ENCODE peak calls at places on chromosomes 2 and 18, in nine cellular contexts. One of them, this sample, is unnamed.

GRCh38 chr2:165462433-165462832 is 7.1 kb upstream of the CSRNP3 start:
- DNase-seq in HepG2: no peak
- DNase-seq in IMR-90: no peak
- DNase-seq in sigmoid colon: no peak
- DNase-seq in A549: no peak
- DNase-seq in GM12878: no peak
- DNase-seq in right lobe of liver: no peak
- DNase-seq in stomach: no peak
- DNase-seq in upper lobe of left lung: no peak
- DNase-seq in this sample: no peak

GRCh38 chr2:121255363-121255762 is 29.6 kb downstream of the TFCP2L1 start:
- DNase-seq in IMR-90: no peak
- DNase-seq in stomach: no peak
- DNase-seq in GM12878: no peak
- DNase-seq in upper lobe of left lung: peak
- DNase-seq in sigmoid colon: peak
- DNase-seq in HepG2: no peak
- DNase-seq in A549: no peak
- DNase-seq in right lobe of liver: no peak
- DNase-seq in this sample: no peak

GRCh38 chr2:196977491-196977890 is 51.0 kb upstream of the PGAP1 start:
- DNase-seq in stomach: no peak
- DNase-seq in IMR-90: peak
- DNase-seq in HepG2: no peak
- DNase-seq in upper lobe of left lung: no peak
- DNase-seq in sigmoid colon: no peak
- DNase-seq in GM12878: no peak
- DNase-seq in A549: no peak
- DNase-seq in right lobe of liver: no peak
- DNase-seq in this sample: no peak

GRCh38 chr2:108588070-108588668 is 53.9 kb downstream of the LIMS1 start:
- DNase-seq in HepG2: no peak
- DNase-seq in right lobe of liver: no peak
- DNase-seq in IMR-90: no peak
- DNase-seq in upper lobe of left lung: peak
- DNase-seq in stomach: peak
- DNase-seq in A549: no peak
- DNase-seq in GM12878: no peak
- DNase-seq in sigmoid colon: no peak
- DNase-seq in this sample: no peak

GRCh38 chr18:24989760-24990547 is 362.0 kb downstream of the ZNF521 start:
- DNase-seq in IMR-90: no peak
- DNase-seq in GM12878: no peak
- DNase-seq in sigmoid colon: no peak
- DNase-seq in stomach: no peak
- DNase-seq in right lobe of liver: no peak
- DNase-seq in HepG2: no peak
- DNase-seq in upper lobe of left lung: no peak
- DNase-seq in A549: no peak
- DNase-seq in this sample: no peak

GRCh38 chr18:39946623-39947061 is 2008.4 kb upstream of the PIK3C3 start:
- DNase-seq in IMR-90: peak
- DNase-seq in right lobe of liver: no peak
- DNase-seq in GM12878: no peak
- DNase-seq in sigmoid colon: no peak
- DNase-seq in HepG2: no peak
- DNase-seq in upper lobe of left lung: peak
- DNase-seq in A549: peak
- DNase-seq in stomach: no peak
- DNase-seq in this sample: no peak

GRCh38 chr18:50125456-50125855 is 69.5 kb downstream of the MYO5B start:
- DNase-seq in HepG2: peak
- DNase-seq in stomach: no peak
- DNase-seq in A549: no peak
- DNase-seq in GM12878: no peak
- DNase-seq in IMR-90: no peak
- DNase-seq in sigmoid colon: no peak
- DNase-seq in upper lobe of left lung: no peak
- DNase-seq in right lobe of liver: no peak
- DNase-seq in this sample: no peak

GRCh38 chr2:179331066-179331465 is 66.4 kb upstream of the SESTD1 start:
- DNase-seq in right lobe of liver: no peak
- DNase-seq in HepG2: no peak
- DNase-seq in GM12878: no peak
- DNase-seq in IMR-90: no peak
- DNase-seq in stomach: no peak
- DNase-seq in sigmoid colon: no peak
- DNase-seq in upper lobe of left lung: no peak
- DNase-seq in A549: no peak
- DNase-seq in this sample: no peak

GRCh38 chr2:129766594-129766993 is 212.9 kb upstream of the RAB6C start:
- DNase-seq in HepG2: no peak
- DNase-seq in A549: no peak
- DNase-seq in IMR-90: no peak
- DNase-seq in upper lobe of left lung: no peak
- DNase-seq in GM12878: no peak
- DNase-seq in right lobe of liver: no peak
- DNase-seq in stomach: no peak
- DNase-seq in sigmoid colon: no peak
- DNase-seq in this sample: no peak

GRCh38 chr18:27605107-27605834 is 420.2 kb upstream of the CHST9 start:
- DNase-seq in A549: peak
- DNase-seq in IMR-90: peak
- DNase-seq in HepG2: peak
- DNase-seq in upper lobe of left lung: peak
- DNase-seq in stomach: peak
- DNase-seq in GM12878: no peak
- DNase-seq in right lobe of liver: peak
- DNase-seq in sigmoid colon: no peak
- DNase-seq in this sample: peak

GRCh38 chr2:98140210-98140609 is 53.2 kb downstream of the VWA3B start:
- DNase-seq in HepG2: no peak
- DNase-seq in right lobe of liver: no peak
- DNase-seq in IMR-90: no peak
- DNase-seq in sigmoid colon: no peak
- DNase-seq in GM12878: no peak
- DNase-seq in upper lobe of left lung: no peak
- DNase-seq in stomach: no peak
- DNase-seq in A549: no peak
- DNase-seq in this sample: no peak

GRCh38 chr2:74887961-74888670 is 54.2 kb downstream of the HK2 start:
- DNase-seq in upper lobe of left lung: no peak
- DNase-seq in stomach: no peak
- DNase-seq in A549: peak
- DNase-seq in GM12878: no peak
- DNase-seq in sigmoid colon: no peak
- DNase-seq in IMR-90: peak
- DNase-seq in right lobe of liver: no peak
- DNase-seq in HepG2: no peak
- DNase-seq in this sample: no peak

GRCh38 chr2:3099860-3100234 is 277.8 kb downstream of the EIPR1 start:
- DNase-seq in HepG2: no peak
- DNase-seq in GM12878: no peak
- DNase-seq in A549: no peak
- DNase-seq in right lobe of liver: no peak
- DNase-seq in stomach: no peak
- DNase-seq in upper lobe of left lung: no peak
- DNase-seq in sigmoid colon: no peak
- DNase-seq in IMR-90: no peak
- DNase-seq in this sample: no peak

GRCh38 chr2:216006164-216006663 is 7.1 kb downstream of the MREG start:
- DNase-seq in GM12878: peak
- DNase-seq in stomach: no peak
- DNase-seq in upper lobe of left lung: peak
- DNase-seq in right lobe of liver: peak
- DNase-seq in A549: peak
- DNase-seq in sigmoid colon: no peak
- DNase-seq in HepG2: no peak
- DNase-seq in IMR-90: no peak
- DNase-seq in this sample: no peak

GRCh38 chr2:217715484-217715883 is 287.3 kb downstream of the TNS1 start:
- DNase-seq in GM12878: no peak
- DNase-seq in sigmoid colon: no peak
- DNase-seq in IMR-90: no peak
- DNase-seq in A549: no peak
- DNase-seq in stomach: no peak
- DNase-seq in upper lobe of left lung: no peak
- DNase-seq in HepG2: no peak
- DNase-seq in right lobe of liver: no peak
- DNase-seq in this sample: no peak

GRCh38 chr2:317501-318424 is 29.9 kb upstream of the ALKAL2 start:
- DNase-seq in stomach: no peak
- DNase-seq in sigmoid colon: no peak
- DNase-seq in IMR-90: peak
- DNase-seq in A549: no peak
- DNase-seq in upper lobe of left lung: no peak
- DNase-seq in GM12878: no peak
- DNase-seq in right lobe of liver: no peak
- DNase-seq in HepG2: no peak
- DNase-seq in this sample: no peak

GRCh38 chr2:38598200-38598990 is 4.3 kb downstream of the HNRNPLL start:
- DNase-seq in stomach: no peak
- DNase-seq in IMR-90: peak
- DNase-seq in sigmoid colon: no peak
- DNase-seq in A549: no peak
- DNase-seq in upper lobe of left lung: no peak
- DNase-seq in HepG2: no peak
- DNase-seq in GM12878: no peak
- DNase-seq in right lobe of liver: no peak
- DNase-seq in this sample: no peak

DNA sequence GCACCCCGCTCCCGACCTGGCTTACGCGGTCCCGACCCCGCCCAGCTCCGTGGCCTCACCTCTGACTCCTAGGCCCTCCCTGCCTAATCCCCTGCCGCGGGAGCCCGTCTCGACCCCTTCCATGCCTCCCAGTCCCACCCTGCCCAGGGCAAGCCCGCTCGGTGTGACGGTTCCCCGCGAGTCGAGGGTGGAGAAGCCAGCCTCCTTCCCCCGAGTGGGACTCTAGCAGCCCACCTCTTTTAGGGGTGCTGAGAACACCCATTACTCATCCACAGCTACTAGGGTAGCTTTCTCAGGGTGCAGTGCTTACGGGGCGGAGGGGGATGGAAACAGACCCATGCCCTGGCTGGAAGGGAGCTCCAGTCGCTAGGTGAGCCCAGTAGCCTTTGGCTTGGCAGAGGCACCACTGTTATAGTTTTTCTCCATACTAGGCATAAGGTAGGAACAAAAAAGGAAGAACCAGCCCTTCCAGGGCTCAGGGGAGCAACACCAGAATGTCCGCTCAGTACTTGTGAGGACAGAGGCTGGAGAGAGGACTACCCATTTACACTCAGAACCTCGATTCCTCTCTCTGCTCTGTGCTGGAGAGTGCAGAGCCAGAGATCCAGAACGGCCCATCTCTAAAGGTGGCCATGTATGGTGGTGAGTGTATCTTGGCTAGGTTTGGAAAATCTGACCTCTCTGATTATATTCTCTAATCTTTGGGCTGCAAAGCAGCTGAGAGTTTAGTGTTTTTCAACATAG is 606 bp downstream of the AGBL5 start:
- DNase-seq in HepG2: no peak
- DNase-seq in GM12878: no peak
- DNase-seq in IMR-90: no peak
- DNase-seq in sigmoid colon: peak
- DNase-seq in upper lobe of left lung: peak
- DNase-seq in A549: peak
- DNase-seq in stomach: peak
- DNase-seq in right lobe of liver: no peak
- DNase-seq in this sample: no peak
- TF ChIP-seq POLR2A in HepG2: peak
- TF ChIP-seq POLR2A in GM12878: no peak
- TF ChIP-seq POLR2A in IMR-90: no peak
- TF ChIP-seq POLR2A in sigmoid colon: no peak
- TF ChIP-seq POLR2A in upper lobe of left lung: no peak
- TF ChIP-seq POLR2A in A549: no peak
- TF ChIP-seq POLR2A in stomach: no peak
- TF ChIP-seq POLR2A in right lobe of liver: no peak
- TF ChIP-seq POLR2A in this sample: no peak

GRCh38 chr2:237433920-237434319 is 20.0 kb upstream of the COL6A3 start:
- DNase-seq in GM12878: no peak
- DNase-seq in right lobe of liver: no peak
- DNase-seq in upper lobe of left lung: no peak
- DNase-seq in HepG2: no peak
- DNase-seq in A549: no peak
- DNase-seq in sigmoid colon: no peak
- DNase-seq in IMR-90: no peak
- DNase-seq in stomach: no peak
- DNase-seq in this sample: no peak
- H3K4me3 ChIP-seq in GM12878: no peak
- H3K4me3 ChIP-seq in right lobe of liver: no peak
- H3K4me3 ChIP-seq in upper lobe of left lung: no peak
- H3K4me3 ChIP-seq in HepG2: no peak
- H3K4me3 ChIP-seq in A549: no peak
- H3K4me3 ChIP-seq in sigmoid colon: no peak
- H3K4me3 ChIP-seq in IMR-90: no peak
- H3K4me3 ChIP-seq in stomach: no peak
- H3K4me3 ChIP-seq in this sample: no peak

GRCh38 chr2:64328415-64328722 is 125.6 kb upstream of the LGALSL start:
- DNase-seq in GM12878: peak
- DNase-seq in A549: no peak
- DNase-seq in sigmoid colon: no peak
- DNase-seq in HepG2: no peak
- DNase-seq in stomach: no peak
- DNase-seq in IMR-90: no peak
- DNase-seq in right lobe of liver: no peak
- DNase-seq in upper lobe of left lung: no peak
- DNase-seq in this sample: no peak
- H3K27ac ChIP-seq in GM12878: peak
- H3K27ac ChIP-seq in A549: no peak
- H3K27ac ChIP-seq in sigmoid colon: peak
- H3K27ac ChIP-seq in HepG2: no peak
- H3K27ac ChIP-seq in stomach: no peak
- H3K27ac ChIP-seq in IMR-90: no peak
- H3K27ac ChIP-seq in right lobe of liver: peak
- H3K27ac ChIP-seq in upper lobe of left lung: peak
- H3K27ac ChIP-seq in this sample: peak

GRCh38 chr2:191150451-191151314 is at the start of gene STAT4:
- DNase-seq in upper lobe of left lung: peak
- DNase-seq in stomach: peak
- DNase-seq in HepG2: no peak
- DNase-seq in sigmoid colon: peak
- DNase-seq in GM12878: peak
- DNase-seq in right lobe of liver: peak
- DNase-seq in A549: peak
- DNase-seq in IMR-90: peak
- DNase-seq in this sample: peak
- TF ChIP-seq POLR2A in upper lobe of left lung: no peak
- TF ChIP-seq POLR2A in stomach: no peak
- TF ChIP-seq POLR2A in HepG2: no peak
- TF ChIP-seq POLR2A in sigmoid colon: no peak
- TF ChIP-seq POLR2A in GM12878: peak
- TF ChIP-seq POLR2A in right lobe of liver: peak
- TF ChIP-seq POLR2A in A549: peak
- TF ChIP-seq POLR2A in IMR-90: no peak
- TF ChIP-seq POLR2A in this sample: no peak

GRCh38 chr2:100603945-100604633 is 41.3 kb downstream of the PDCL3 start:
- DNase-seq in upper lobe of left lung: no peak
- DNase-seq in A549: no peak
- DNase-seq in right lobe of liver: no peak
- DNase-seq in IMR-90: no peak
- DNase-seq in stomach: no peak
- DNase-seq in sigmoid colon: no peak
- DNase-seq in GM12878: no peak
- DNase-seq in HepG2: no peak
- DNase-seq in this sample: no peak
- H3K4me3 ChIP-seq in upper lobe of left lung: no peak
- H3K4me3 ChIP-seq in A549: no peak
- H3K4me3 ChIP-seq in right lobe of liver: no peak
- H3K4me3 ChIP-seq in IMR-90: no peak
- H3K4me3 ChIP-seq in stomach: no peak
- H3K4me3 ChIP-seq in sigmoid colon: no peak
- H3K4me3 ChIP-seq in GM12878: no peak
- H3K4me3 ChIP-seq in HepG2: no peak
- H3K4me3 ChIP-seq in this sample: no peak